ENCODE peak calls at places on chromosomes 7 and 10, in five cellular contexts. W is T-cell; N is stimulated activated naive CD4-positive, alpha-beta T cell; J is HTR-8/SVneo; G is spleen. D is an unnamed sample.
A peak's percentile ranks its signal among the peaks of the same experiment; 100 is the strongest.

GRCh38 chr7:73991522-73992103 is 36.4 kb upstream of the ELN start:
- DNase-seq in W (no peak), N (no peak), J (no peak), G (no peak), D (no peak)

GRCh38 chr7:151446412-151446811 is 6.5 kb upstream of the CRYGN start:
- DNase-seq in W (no peak), N (no peak), J (no peak), G (peak; percentile 52), D (no peak)

GRCh38 chr10:14253079-14253478 is 77.6 kb downstream of the FRMD4A start:
- DNase-seq in W (no peak), N (no peak), J (no peak), G (no peak), D (no peak)

GRCh38 chr10:87925570-87925969 is 62.1 kb downstream of the PTEN start:
- DNase-seq in W (no peak), N (no peak), J (peak; percentile 12), G (no peak), D (no peak)

GRCh38 chr7:95700917-95701316 is 71.4 kb upstream of the DYNC1I1 start:
- DNase-seq in W (no peak), N (no peak), J (no peak), G (no peak), D (no peak)

GRCh38 chr7:117769085-117769484 is 104.2 kb downstream of the CTTNBP2 start:
- DNase-seq in W (no peak), N (no peak), J (no peak), G (no peak), D (no peak)

GRCh38 chr10:113907166-113907565 is 52.7 kb downstream of the NHLRC2 start:
- DNase-seq in W (no peak), N (no peak), J (no peak), G (no peak), D (no peak)

GRCh38 chr10:13485623-13486022 is 43.2 kb downstream of the BEND7 start:
- DNase-seq in W (no peak), N (no peak), J (no peak), G (no peak), D (no peak)

GRCh38 chr10:93218386-93218785 is 144.7 kb downstream of the CYP26A1 start:
- DNase-seq in W (no peak), N (no peak), J (no peak), G (no peak), D (no peak)

GRCh38 chr10:95168694-95169093 is 25.3 kb upstream of the ACSM6 start:
- DNase-seq in W (no peak), N (no peak), J (no peak), G (no peak), D (no peak)

GRCh38 chr7:151243411-151244155 is 4.9 kb downstream of the SMARCD3 start:
- DNase-seq in W (peak; percentile 37), N (peak; percentile 49), J (no peak), G (peak; percentile 83), D (peak; percentile 70)

GRCh38 chr7:1040790-1041189 is 3.6 kb upstream of the GPR146 start:
- DNase-seq in W (no peak), N (no peak), J (no peak), G (peak; percentile 75), D (no peak)

GRCh38 chr7:50446542-50446960 is 3.6 kb downstream of the FIGNL1 start:
- DNase-seq in W (no peak), N (no peak), J (no peak), G (no peak), D (no peak)

GRCh38 chr10:88164471-88164870 is 301.0 kb downstream of the PTEN start:
- DNase-seq in W (no peak), N (no peak), J (no peak), G (no peak), D (no peak)

D was measured in naive thymus-derived CD4-positive, alpha-beta T cell.